ENCODE peak calls at places on chromosomes 12 and 14, in six cellular contexts. X, Y, F, A, D and K are unnamed samples.

GRCh38 chr12:21773263-21773741 is 1.2 kb downstream of the KCNJ8 start:
- DNase-seq in A (peak), Y (no peak), D (no peak), X (peak), F (no peak), K (no peak)

GRCh38 chr14:92794547-92794941 is 439 bp downstream of the GOLGA5 start:
- DNase-seq in D (no peak), X (no peak), A (no peak), F (no peak), Y (no peak), K (no peak)

GRCh38 chr12:81222841-81223595 is 145.1 kb downstream of the ACSS3 start:
- DNase-seq in Y (peak), F (no peak), A (no peak), X (no peak), D (no peak), K (no peak)

GRCh38 chr14:95348395-95349080 is 28.8 kb upstream of the CLMN start:
- DNase-seq in D (no peak), Y (no peak), F (no peak), X (no peak), A (no peak), K (no peak)

GRCh38 chr14:50796391-50796790 is 34.6 kb downstream of the NIN start:
- DNase-seq in D (no peak), A (no peak), X (no peak), Y (no peak), F (no peak), K (no peak)

GRCh38 chr12:10940389-10940788 is 1.3 kb upstream of the TAS2R14 start:
- DNase-seq in A (no peak), F (no peak), X (no peak), D (no peak), Y (peak), K (no peak)

GRCh38 chr14:61355892-61356325 is 34.5 kb downstream of the PRKCH start:
- DNase-seq in F (no peak), A (peak), D (no peak), X (peak), Y (no peak), K (no peak)

GRCh38 chr14:103802353-103802752 is 45.0 kb downstream of the PPP1R13B start:
- DNase-seq in X (no peak), Y (no peak), D (no peak), F (no peak), A (no peak), K (no peak)

GRCh38 chr14:61456720-61457119 is 135.3 kb downstream of the PRKCH start:
- DNase-seq in F (peak), Y (peak), X (peak), A (no peak), D (peak), K (peak)